ENCODE peak calls at places on chromosome 18, in nine cellular contexts. Y, R, V, S, K, C, H, A and N are unnamed samples. For H3K4me1, the result is how much of the 10 kb centered on the place peaks cover.

GRCh38 chr18:75553021-75553420 is 125.5 kb upstream of the SMIM21 start:
- DNase-seq in Y (no peak), R (no peak), V (no peak), S (no peak), K (no peak), C (no peak), H (no peak), A (no peak), N (no peak)

GRCh38 chr18:5424903-5425302 is 118.9 kb downstream of the EPB41L3 start:
- DNase-seq in Y (no peak), R (no peak), V (no peak), S (no peak), K (peak), C (no peak), H (no peak), A (no peak), N (no peak)

GRCh38 chr18:67425724-67426123 is 90.8 kb downstream of the DSEL start:
- DNase-seq in Y (no peak), R (no peak), V (no peak), S (no peak), K (no peak), C (no peak), H (no peak), A (no peak), N (no peak)

GRCh38 chr18:13096232-13096631 is 105.1 kb downstream of the CEP192 start:
- DNase-seq in Y (no peak), R (no peak), V (no peak), S (no peak), K (no peak), C (no peak), H (no peak), A (no peak), N (no peak)

GRCh38 chr18:60889442-60889841 is 443.8 kb upstream of the CDH20 start:
- DNase-seq in Y (no peak), R (no peak), V (no peak), S (no peak), K (no peak), C (no peak), H (no peak), A (no peak), N (no peak)

GRCh38 chr18:46462523-46462922 is 194.5 kb downstream of the LOXHD1 start:
- DNase-seq in Y (no peak), R (no peak), V (no peak), S (no peak), K (no peak), C (no peak), H (no peak), A (no peak), N (no peak)

GRCh38 chr18:36350839-36351474 is 53.4 kb downstream of the FHOD3 start:
- DNase-seq in Y (no peak), R (no peak), V (no peak), S (no peak), K (no peak), C (no peak), H (no peak), A (no peak), N (no peak)

GRCh38 chr18:21897811-21898210 is 157.2 kb downstream of the MIB1 start:
- DNase-seq in Y (no peak), R (no peak), V (no peak), S (no peak), K (no peak), C (peak), H (no peak), A (no peak), N (peak)

GRCh38 chr18:50399582-50399981 is 24.7 kb downstream of the SKA1 start:
- DNase-seq in Y (no peak), R (no peak), V (no peak), S (no peak), K (no peak), C (no peak), H (no peak), A (no peak), N (no peak)

GRCh38 chr18:5515007-5515744 is 28.6 kb downstream of the EPB41L3 start:
- DNase-seq in Y (no peak), R (no peak), V (no peak), S (no peak), K (no peak), C (no peak), H (no peak), A (no peak), N (no peak)

GRCh38 chr18:13455470-13455869 is 236.9 kb downstream of the LDLRAD4 start:
- DNase-seq in Y (no peak), R (no peak), V (no peak), S (no peak), K (no peak), C (no peak), H (no peak), A (no peak), N (no peak)

GRCh38 chr18:12391487-12392136 is 14.6 kb upstream of the AFG3L2 start:
- DNase-seq in Y (no peak), R (no peak), V (no peak), S (no peak), K (peak), C (peak), H (peak), A (peak), N (no peak)

GRCh38 chr18:21074336-21075323 is 37.0 kb downstream of the ROCK1 start:
- DNase-seq in Y (no peak), R (no peak), V (no peak), S (no peak), K (no peak), C (no peak), H (no peak), A (no peak), N (no peak)

GRCh38 chr18:27315001-27315400 is 129.9 kb upstream of the CHST9 start:
- DNase-seq in Y (no peak), R (no peak), V (no peak), S (no peak), K (no peak), C (no peak), H (no peak), A (no peak), N (no peak)

GRCh38 chr18:48963555-48964480 is 13.1 kb upstream of the SMAD7 start:
- DNase-seq in Y (no peak), R (no peak), V (no peak), S (no peak), K (no peak), C (no peak), H (no peak), A (no peak), N (no peak)

GRCh38 chr18:22324191-22325131 is 93.3 kb downstream of the CTAGE1 start:
- DNase-seq in Y (peak), R (no peak), V (peak), S (no peak), K (peak), C (peak), H (no peak), A (no peak), N (no peak)

GRCh38 chr18:25228410-25228809 is 123.6 kb downstream of the ZNF521 start:
- DNase-seq in Y (no peak), R (no peak), V (no peak), S (no peak), K (no peak), C (no peak), H (no peak), A (no peak), N (no peak)

GRCh38 chr18:25223899-25224607 is 127.9 kb downstream of the ZNF521 start:
- DNase-seq in Y (no peak), R (no peak), V (no peak), S (no peak), K (no peak), C (no peak), H (no peak), A (no peak), N (no peak)

GRCh38 chr18:25222648-25223047 is 129.3 kb downstream of the ZNF521 start:
- DNase-seq in Y (no peak), R (no peak), V (no peak), S (no peak), K (no peak), C (no peak), H (no peak), A (no peak), N (no peak)

GRCh38 chr18:25223211-25223610 is 128.8 kb downstream of the ZNF521 start:
- DNase-seq in Y (no peak), R (no peak), V (no peak), S (no peak), K (no peak), C (no peak), H (no peak), A (no peak), N (no peak)

DNA sequence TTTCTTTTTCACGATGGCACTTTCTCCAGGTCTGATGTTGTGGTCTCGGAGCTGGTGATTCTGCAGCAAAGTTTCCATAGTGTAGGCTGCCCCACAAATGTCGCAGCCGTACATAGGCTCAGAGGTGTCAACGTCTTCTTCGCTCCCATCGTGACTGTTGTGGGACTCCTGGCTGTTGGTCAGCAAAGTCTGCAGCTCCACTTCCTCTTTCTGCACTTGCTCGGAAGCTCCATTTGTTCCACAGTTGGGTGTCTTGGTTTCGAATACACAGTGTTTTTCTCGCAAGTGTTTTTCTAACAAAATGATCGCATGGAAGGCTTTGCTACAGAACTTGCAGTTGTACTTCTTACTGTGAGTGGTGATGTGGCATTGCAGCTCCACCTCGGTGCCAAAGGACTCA is 126.8 kb downstream of the ZNF521 start:
- DNase-seq in Y (no peak), R (no peak), V (no peak), S (no peak), K (no peak), C (no peak), H (no peak), A (no peak), N (no peak)
- H3K4me1 ChIP-seq in Y (under half), R (under half), V (under half), S (under half), K (under half), C (under half), H (under half), A (under half), N (under half)

GRCh38 chr18:58674863-58675472 is 3.7 kb downstream of the MALT1 start:
- DNase-seq in Y (no peak), R (no peak), V (no peak), S (no peak), K (no peak), C (no peak), H (no peak), A (no peak), N (no peak)

GRCh38 chr18:58671941-58672565 is 788 bp downstream of the MALT1 start:
- DNase-seq in Y (peak), R (no peak), V (no peak), S (peak), K (no peak), C (peak), H (peak), A (no peak), N (no peak)

GRCh38 chr18:58671122-58671940 is at the start of gene MALT1:
- DNase-seq in Y (peak), R (peak), V (peak), S (peak), K (peak), C (peak), H (peak), A (peak), N (peak)

GRCh38 chr18:58676270-58676669 is 5.0 kb downstream of the MALT1 start:
- DNase-seq in Y (no peak), R (no peak), V (no peak), S (no peak), K (no peak), C (no peak), H (no peak), A (no peak), N (no peak)

GRCh38 chr18:58674159-58674558 is 2.9 kb downstream of the MALT1 start:
- DNase-seq in Y (no peak), R (no peak), V (no peak), S (no peak), K (no peak), C (no peak), H (no peak), A (no peak), N (no peak)
- H3K27ac ChIP-seq in Y (no peak), R (no peak), V (no peak), S (no peak), K (no peak), C (no peak), H (no peak), A (no peak), N (no peak)

DNA sequence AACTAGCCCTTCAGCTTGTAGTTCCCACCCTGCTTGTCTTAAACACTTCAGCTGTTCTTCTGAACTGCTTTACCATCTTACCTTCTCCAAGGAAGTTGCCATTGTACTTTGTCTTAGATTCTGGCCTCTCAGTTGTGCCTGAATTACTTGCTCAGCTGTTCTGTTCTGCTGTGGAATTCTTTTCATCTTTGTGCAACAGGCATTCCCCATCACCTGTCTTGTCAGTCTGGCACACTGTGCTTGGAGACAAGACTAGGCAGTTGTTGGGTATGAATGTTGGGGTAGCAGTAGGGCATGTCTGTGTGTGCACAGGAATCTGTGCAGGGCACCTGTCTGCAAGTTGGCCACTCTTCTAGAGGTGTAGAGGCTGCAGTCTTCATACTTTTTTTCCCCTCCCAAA is 38.7 kb downstream of the PHLPP1 start:
- DNase-seq in Y (no peak), R (no peak), V (no peak), S (no peak), K (no peak), C (no peak), H (no peak), A (no peak), N (no peak)
- H3K4me1 ChIP-seq in Y (under half), R (under half), V (under half), S (under half), K (under half), C (under half), H (under half), A (under half), N (under half)

DNA sequence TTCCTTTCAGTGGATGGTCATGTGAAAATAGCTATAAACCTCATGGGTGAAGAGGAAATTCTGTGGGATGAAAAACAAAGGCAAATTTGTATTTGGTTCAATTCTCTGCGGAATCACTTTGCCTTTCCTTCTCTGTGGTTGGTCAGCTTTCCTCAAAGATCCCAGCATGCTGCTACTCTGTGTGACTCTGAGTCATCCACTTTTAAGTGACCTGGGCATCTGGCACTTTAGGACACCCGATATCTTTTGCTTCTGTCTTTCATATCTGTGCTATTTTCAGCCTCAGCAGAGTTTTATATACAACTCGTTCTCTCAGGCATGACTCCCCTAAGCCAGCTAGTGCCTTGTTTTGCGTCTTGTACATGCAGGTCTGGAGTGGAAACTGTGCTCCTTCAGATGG is 217.0 kb upstream of the PIEZO2 start:
- DNase-seq in Y (no peak), R (no peak), V (no peak), S (no peak), K (no peak), C (no peak), H (peak), A (no peak), N (no peak)
- H3K27ac ChIP-seq in Y (no peak), R (no peak), V (no peak), S (no peak), K (no peak), C (no peak), H (peak), A (no peak), N (no peak)

GRCh38 chr18:9716780-9717563 is 8.9 kb downstream of the RAB31 start:
- DNase-seq in Y (no peak), R (no peak), V (no peak), S (no peak), K (no peak), C (no peak), H (no peak), A (no peak), N (no peak)
- H3K4me1 ChIP-seq in Y (under half), R (under half), V (under half), S (under half), K (under half), C (under half), H (under half), A (under half), N (under half)

GRCh38 chr18:6566338-6566911 is 151.7 kb upstream of the L3MBTL4 start:
- DNase-seq in Y (no peak), R (no peak), V (no peak), S (no peak), K (no peak), C (no peak), H (no peak), A (no peak), N (no peak)

GRCh38 chr18:6569813-6570212 is 155.1 kb upstream of the L3MBTL4 start:
- DNase-seq in Y (no peak), R (no peak), V (no peak), S (no peak), K (no peak), C (no peak), H (no peak), A (no peak), N (no peak)

GRCh38 chr18:6561893-6562292 is 147.2 kb upstream of the L3MBTL4 start:
- DNase-seq in Y (peak), R (no peak), V (no peak), S (no peak), K (no peak), C (no peak), H (no peak), A (no peak), N (no peak)

GRCh38 chr18:6561029-6561861 is 146.5 kb upstream of the L3MBTL4 start:
- DNase-seq in Y (peak), R (no peak), V (no peak), S (no peak), K (no peak), C (peak), H (peak), A (no peak), N (no peak)

GRCh38 chr18:6565336-6566081 is 150.8 kb upstream of the L3MBTL4 start:
- DNase-seq in Y (no peak), R (no peak), V (no peak), S (no peak), K (no peak), C (no peak), H (no peak), A (no peak), N (no peak)
- H3K27ac ChIP-seq in Y (no peak), R (no peak), V (no peak), S (no peak), K (no peak), C (no peak), H (no peak), A (no peak), N (no peak)

DNA sequence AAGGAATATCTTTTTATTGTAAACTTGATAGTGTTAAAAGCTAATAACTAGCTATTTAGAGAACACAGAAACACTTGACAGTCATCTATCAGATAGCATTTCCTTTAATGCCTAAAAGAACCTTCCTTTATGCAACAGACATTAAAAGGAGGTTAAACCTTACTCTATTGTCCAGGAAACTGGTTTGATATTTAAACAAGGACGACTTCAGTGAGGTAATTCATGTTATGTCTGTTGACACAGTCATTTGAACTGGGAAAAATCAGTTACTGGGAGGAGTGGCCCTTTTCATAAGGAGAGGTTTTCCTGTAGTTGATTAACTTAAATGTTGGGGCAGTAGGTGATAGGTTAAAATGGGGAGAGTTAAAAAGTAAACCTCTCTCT is 6.7 kb downstream of the TGIF1 start:
- DNase-seq in Y (no peak), R (no peak), V (no peak), S (no peak), K (no peak), C (no peak), H (no peak), A (no peak), N (no peak)
- H3K4me1 ChIP-seq in Y (half or more), R (half or more), V (under half), S (under half), K (under half), C (under half), H (under half), A (under half), N (under half)

GRCh38 chr18:24586662-24587360 is 126.4 kb downstream of the HRH4 start:
- DNase-seq in Y (no peak), R (no peak), V (no peak), S (no peak), K (no peak), C (no peak), H (no peak), A (no peak), N (no peak)

GRCh38 chr18:24585996-24586566 is 125.6 kb downstream of the HRH4 start:
- DNase-seq in Y (no peak), R (no peak), V (no peak), S (no peak), K (no peak), C (no peak), H (no peak), A (no peak), N (no peak)

GRCh38 chr18:24584205-24584604 is 123.8 kb downstream of the HRH4 start:
- DNase-seq in Y (no peak), R (no peak), V (no peak), S (no peak), K (no peak), C (no peak), H (no peak), A (no peak), N (no peak)

GRCh38 chr18:24588440-24588839 is 128.0 kb downstream of the HRH4 start:
- DNase-seq in Y (no peak), R (no peak), V (no peak), S (no peak), K (no peak), C (no peak), H (no peak), A (no peak), N (no peak)

DNA sequence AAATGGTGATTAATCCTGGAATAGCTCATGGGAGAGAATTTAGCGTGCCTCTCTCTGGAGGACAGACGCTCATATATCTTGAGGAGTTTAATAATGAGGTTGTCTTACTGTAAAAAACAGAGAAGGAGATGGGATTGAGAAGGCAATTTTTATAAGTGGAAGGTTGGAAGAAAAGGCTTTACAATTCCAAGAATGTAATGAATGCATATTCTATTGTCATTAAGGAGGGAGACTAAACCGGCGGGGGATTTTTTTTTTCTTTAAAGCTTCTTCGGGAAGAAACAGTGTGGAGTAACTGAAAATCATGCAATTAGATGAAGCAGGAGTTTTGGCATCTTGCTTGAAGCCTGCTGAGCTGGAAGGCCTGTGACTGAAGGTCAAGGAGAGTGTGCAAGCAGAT is 124.3 kb downstream of the HRH4 start:
- DNase-seq in Y (no peak), R (no peak), V (no peak), S (no peak), K (no peak), C (no peak), H (no peak), A (no peak), N (no peak)
- H3K27ac ChIP-seq in Y (no peak), R (no peak), V (no peak), S (no peak), K (no peak), C (no peak), H (no peak), A (no peak), N (no peak)